ENCODE peak calls at places on chromosomes 12 and 14, in nine cellular contexts. One of them, this sample, is unnamed.

GRCh38 chr12:8860165-8860961 is 37.9 kb downstream of the A2ML1 start:
- DNase-seq in H54: peak
- DNase-seq in adrenal gland: peak
- DNase-seq in HCT116: peak
- DNase-seq in gastrocnemius medialis: peak
- DNase-seq in ovary: peak
- DNase-seq in testis: peak
- DNase-seq in H1: peak
- DNase-seq in endothelial cell of umbilical vein: peak
- DNase-seq in this sample: peak

GRCh38 chr14:33110737-33111443 is 172.2 kb downstream of the NPAS3 start:
- DNase-seq in H54: no peak
- DNase-seq in adrenal gland: no peak
- DNase-seq in HCT116: no peak
- DNase-seq in gastrocnemius medialis: no peak
- DNase-seq in ovary: no peak
- DNase-seq in testis: no peak
- DNase-seq in H1: no peak
- DNase-seq in endothelial cell of umbilical vein: no peak
- DNase-seq in this sample: no peak

GRCh38 chr12:33663000-33663654 is 223.5 kb upstream of the SYT10 start:
- DNase-seq in H54: no peak
- DNase-seq in adrenal gland: no peak
- DNase-seq in HCT116: no peak
- DNase-seq in gastrocnemius medialis: no peak
- DNase-seq in ovary: no peak
- DNase-seq in testis: no peak
- DNase-seq in H1: no peak
- DNase-seq in endothelial cell of umbilical vein: no peak
- DNase-seq in this sample: no peak

GRCh38 chr12:129201029-129201428 is 347.8 kb downstream of the GLT1D1 start:
- DNase-seq in H54: no peak
- DNase-seq in adrenal gland: no peak
- DNase-seq in HCT116: no peak
- DNase-seq in gastrocnemius medialis: no peak
- DNase-seq in ovary: no peak
- DNase-seq in testis: no peak
- DNase-seq in H1: no peak
- DNase-seq in endothelial cell of umbilical vein: no peak
- DNase-seq in this sample: no peak

GRCh38 chr14:64934338-64934939 is 8.1 kb downstream of the GPX2 start:
- DNase-seq in H54: no peak
- DNase-seq in adrenal gland: no peak
- DNase-seq in HCT116: no peak
- DNase-seq in gastrocnemius medialis: no peak
- DNase-seq in ovary: no peak
- DNase-seq in testis: no peak
- DNase-seq in H1: no peak
- DNase-seq in endothelial cell of umbilical vein: no peak
- DNase-seq in this sample: no peak

GRCh38 chr14:63603749-63604277 is 37.9 kb downstream of the WDR89 start:
- DNase-seq in H54: no peak
- DNase-seq in adrenal gland: no peak
- DNase-seq in HCT116: no peak
- DNase-seq in gastrocnemius medialis: no peak
- DNase-seq in ovary: no peak
- DNase-seq in testis: no peak
- DNase-seq in H1: no peak
- DNase-seq in endothelial cell of umbilical vein: no peak
- DNase-seq in this sample: no peak

GRCh38 chr12:31507966-31508365 is 83.0 kb downstream of the DENND5B start:
- DNase-seq in H54: no peak
- DNase-seq in adrenal gland: no peak
- DNase-seq in HCT116: no peak
- DNase-seq in gastrocnemius medialis: no peak
- DNase-seq in ovary: no peak
- DNase-seq in testis: no peak
- DNase-seq in H1: no peak
- DNase-seq in endothelial cell of umbilical vein: no peak
- DNase-seq in this sample: no peak

GRCh38 chr12:98745578-98746391 is 100.7 kb downstream of the APAF1 start:
- DNase-seq in H54: no peak
- DNase-seq in adrenal gland: peak
- DNase-seq in HCT116: no peak
- DNase-seq in gastrocnemius medialis: no peak
- DNase-seq in ovary: peak
- DNase-seq in testis: peak
- DNase-seq in H1: no peak
- DNase-seq in endothelial cell of umbilical vein: peak
- DNase-seq in this sample: no peak

GRCh38 chr14:75258803-75259509 is 19.7 kb upstream of the FOS start:
- DNase-seq in H54: peak
- DNase-seq in adrenal gland: peak
- DNase-seq in HCT116: peak
- DNase-seq in gastrocnemius medialis: peak
- DNase-seq in ovary: peak
- DNase-seq in testis: peak
- DNase-seq in H1: peak
- DNase-seq in endothelial cell of umbilical vein: peak
- DNase-seq in this sample: peak
- TF ChIP-seq POLR2A in H54: no peak
- TF ChIP-seq POLR2A in adrenal gland: peak
- TF ChIP-seq POLR2A in HCT116: no peak
- TF ChIP-seq POLR2A in gastrocnemius medialis: peak
- TF ChIP-seq POLR2A in ovary: peak
- TF ChIP-seq POLR2A in testis: no peak
- TF ChIP-seq POLR2A in H1: peak
- TF ChIP-seq POLR2A in endothelial cell of umbilical vein: peak
- TF ChIP-seq POLR2A in this sample: no peak

DNA sequence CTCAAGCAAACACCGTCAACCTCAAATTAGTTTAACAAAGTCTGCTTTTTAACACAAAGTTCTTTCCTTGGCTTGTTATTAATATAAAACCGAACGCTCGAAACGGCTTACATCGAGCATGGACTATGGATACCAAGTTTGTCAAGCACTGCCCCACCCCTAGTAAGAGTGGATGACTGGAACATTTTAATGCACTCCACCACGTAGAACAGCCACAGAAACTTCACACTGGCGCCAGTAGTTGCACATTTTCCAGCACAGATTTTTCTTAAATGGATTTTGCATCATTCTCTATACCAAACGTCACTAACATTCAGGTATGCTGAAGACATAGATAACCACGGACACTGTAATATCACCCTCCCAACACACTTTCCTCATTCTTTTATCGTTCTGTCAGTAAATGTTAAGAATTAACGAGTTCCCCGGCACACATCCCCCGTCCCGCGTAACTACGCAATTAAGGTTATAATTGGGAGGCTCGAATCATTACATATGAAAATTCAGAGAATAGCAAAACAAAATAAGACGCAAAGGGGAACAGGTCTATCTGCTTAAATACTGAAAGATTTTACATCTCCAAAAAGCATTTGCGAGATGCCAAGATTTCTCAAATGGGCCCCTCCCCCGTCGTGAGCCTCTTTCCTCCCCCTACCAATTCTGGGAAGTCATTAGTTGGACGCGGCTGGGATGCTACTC is 990 bp downstream of the FERMT2 start:
- DNase-seq in H54: peak
- DNase-seq in adrenal gland: no peak
- DNase-seq in HCT116: no peak
- DNase-seq in gastrocnemius medialis: peak
- DNase-seq in ovary: no peak
- DNase-seq in testis: peak
- DNase-seq in H1: no peak
- DNase-seq in endothelial cell of umbilical vein: peak
- DNase-seq in this sample: no peak
- TF ChIP-seq POLR2A in H54: no peak
- TF ChIP-seq POLR2A in adrenal gland: no peak
- TF ChIP-seq POLR2A in HCT116: no peak
- TF ChIP-seq POLR2A in gastrocnemius medialis: no peak
- TF ChIP-seq POLR2A in ovary: peak
- TF ChIP-seq POLR2A in testis: no peak
- TF ChIP-seq POLR2A in H1: no peak
- TF ChIP-seq POLR2A in endothelial cell of umbilical vein: no peak
- TF ChIP-seq POLR2A in this sample: no peak

GRCh38 chr12:2634481-2634880 is 160.3 kb upstream of the FKBP4 start:
- DNase-seq in H54: no peak
- DNase-seq in adrenal gland: no peak
- DNase-seq in HCT116: no peak
- DNase-seq in gastrocnemius medialis: no peak
- DNase-seq in ovary: no peak
- DNase-seq in testis: no peak
- DNase-seq in H1: no peak
- DNase-seq in endothelial cell of umbilical vein: no peak
- DNase-seq in this sample: no peak

GRCh38 chr12:2636741-2637140 is 158.0 kb upstream of the FKBP4 start:
- DNase-seq in H54: no peak
- DNase-seq in adrenal gland: no peak
- DNase-seq in HCT116: no peak
- DNase-seq in gastrocnemius medialis: no peak
- DNase-seq in ovary: no peak
- DNase-seq in testis: no peak
- DNase-seq in H1: no peak
- DNase-seq in endothelial cell of umbilical vein: no peak
- DNase-seq in this sample: no peak

GRCh38 chr12:2633825-2634200 is 161.0 kb upstream of the FKBP4 start:
- DNase-seq in H54: no peak
- DNase-seq in adrenal gland: no peak
- DNase-seq in HCT116: no peak
- DNase-seq in gastrocnemius medialis: no peak
- DNase-seq in ovary: no peak
- DNase-seq in testis: no peak
- DNase-seq in H1: no peak
- DNase-seq in endothelial cell of umbilical vein: no peak
- DNase-seq in this sample: no peak

GRCh38 chr12:2631613-2632350 is 163.0 kb upstream of the FKBP4 start:
- DNase-seq in H54: no peak
- DNase-seq in adrenal gland: no peak
- DNase-seq in HCT116: no peak
- DNase-seq in gastrocnemius medialis: no peak
- DNase-seq in ovary: no peak
- DNase-seq in testis: no peak
- DNase-seq in H1: no peak
- DNase-seq in endothelial cell of umbilical vein: no peak
- DNase-seq in this sample: no peak

DNA sequence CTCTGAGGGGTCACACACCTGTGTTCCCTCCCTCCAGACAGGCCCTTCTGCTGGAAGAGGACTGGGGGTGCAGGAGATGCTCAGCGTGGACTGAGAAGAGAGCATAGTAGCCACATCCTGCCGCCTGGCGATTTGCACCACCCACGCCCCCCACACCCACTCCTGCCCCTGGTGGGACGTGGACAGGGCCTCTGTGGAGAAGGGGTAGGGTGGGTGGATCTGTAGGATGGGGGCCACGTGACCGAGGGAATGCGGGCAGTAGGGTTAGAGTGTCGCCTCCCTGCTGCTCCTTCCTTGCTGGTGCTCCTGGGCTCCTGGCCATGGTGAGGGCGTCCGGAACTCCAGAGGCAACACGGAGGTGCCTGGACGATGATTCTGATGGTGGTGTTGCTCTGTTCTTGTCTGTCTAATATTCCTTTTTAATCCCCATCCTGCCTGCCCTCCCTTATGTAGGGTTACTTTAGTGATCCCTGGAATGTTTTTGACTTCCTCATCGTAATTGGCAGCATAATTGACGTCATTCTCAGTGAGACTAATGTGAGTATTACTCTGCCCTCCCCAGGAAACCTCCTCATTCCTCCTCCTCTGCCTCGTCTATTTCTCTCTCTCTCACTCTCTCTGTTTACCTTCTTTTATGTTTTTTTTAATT is 161.5 kb upstream of the FKBP4 start:
- DNase-seq in H54: no peak
- DNase-seq in adrenal gland: no peak
- DNase-seq in HCT116: no peak
- DNase-seq in gastrocnemius medialis: no peak
- DNase-seq in ovary: no peak
- DNase-seq in testis: no peak
- DNase-seq in H1: no peak
- DNase-seq in endothelial cell of umbilical vein: no peak
- DNase-seq in this sample: no peak
- TF ChIP-seq POLR2A in H54: no peak
- TF ChIP-seq POLR2A in adrenal gland: no peak
- TF ChIP-seq POLR2A in HCT116: no peak
- TF ChIP-seq POLR2A in gastrocnemius medialis: no peak
- TF ChIP-seq POLR2A in ovary: no peak
- TF ChIP-seq POLR2A in testis: no peak
- TF ChIP-seq POLR2A in H1: no peak
- TF ChIP-seq POLR2A in endothelial cell of umbilical vein: no peak
- TF ChIP-seq POLR2A in this sample: no peak

GRCh38 chr14:94380225-94381148 is 7.9 kb downstream of the SERPINA1 start:
- DNase-seq in H54: no peak
- DNase-seq in adrenal gland: no peak
- DNase-seq in HCT116: no peak
- DNase-seq in gastrocnemius medialis: no peak
- DNase-seq in ovary: no peak
- DNase-seq in testis: no peak
- DNase-seq in H1: no peak
- DNase-seq in endothelial cell of umbilical vein: no peak
- DNase-seq in this sample: no peak

GRCh38 chr14:94379291-94380224 is 8.8 kb downstream of the SERPINA1 start:
- DNase-seq in H54: no peak
- DNase-seq in adrenal gland: no peak
- DNase-seq in HCT116: no peak
- DNase-seq in gastrocnemius medialis: no peak
- DNase-seq in ovary: no peak
- DNase-seq in testis: no peak
- DNase-seq in H1: no peak
- DNase-seq in endothelial cell of umbilical vein: no peak
- DNase-seq in this sample: no peak

GRCh38 chr14:94382684-94383663 is 5.4 kb downstream of the SERPINA1 start:
- DNase-seq in H54: no peak
- DNase-seq in adrenal gland: no peak
- DNase-seq in HCT116: no peak
- DNase-seq in gastrocnemius medialis: no peak
- DNase-seq in ovary: no peak
- DNase-seq in testis: no peak
- DNase-seq in H1: no peak
- DNase-seq in endothelial cell of umbilical vein: no peak
- DNase-seq in this sample: no peak

GRCh38 chr14:94382099-94382498 is 6.3 kb downstream of the SERPINA1 start:
- DNase-seq in H54: no peak
- DNase-seq in adrenal gland: no peak
- DNase-seq in HCT116: no peak
- DNase-seq in gastrocnemius medialis: no peak
- DNase-seq in ovary: no peak
- DNase-seq in testis: no peak
- DNase-seq in H1: no peak
- DNase-seq in endothelial cell of umbilical vein: no peak
- DNase-seq in this sample: no peak

DNA sequence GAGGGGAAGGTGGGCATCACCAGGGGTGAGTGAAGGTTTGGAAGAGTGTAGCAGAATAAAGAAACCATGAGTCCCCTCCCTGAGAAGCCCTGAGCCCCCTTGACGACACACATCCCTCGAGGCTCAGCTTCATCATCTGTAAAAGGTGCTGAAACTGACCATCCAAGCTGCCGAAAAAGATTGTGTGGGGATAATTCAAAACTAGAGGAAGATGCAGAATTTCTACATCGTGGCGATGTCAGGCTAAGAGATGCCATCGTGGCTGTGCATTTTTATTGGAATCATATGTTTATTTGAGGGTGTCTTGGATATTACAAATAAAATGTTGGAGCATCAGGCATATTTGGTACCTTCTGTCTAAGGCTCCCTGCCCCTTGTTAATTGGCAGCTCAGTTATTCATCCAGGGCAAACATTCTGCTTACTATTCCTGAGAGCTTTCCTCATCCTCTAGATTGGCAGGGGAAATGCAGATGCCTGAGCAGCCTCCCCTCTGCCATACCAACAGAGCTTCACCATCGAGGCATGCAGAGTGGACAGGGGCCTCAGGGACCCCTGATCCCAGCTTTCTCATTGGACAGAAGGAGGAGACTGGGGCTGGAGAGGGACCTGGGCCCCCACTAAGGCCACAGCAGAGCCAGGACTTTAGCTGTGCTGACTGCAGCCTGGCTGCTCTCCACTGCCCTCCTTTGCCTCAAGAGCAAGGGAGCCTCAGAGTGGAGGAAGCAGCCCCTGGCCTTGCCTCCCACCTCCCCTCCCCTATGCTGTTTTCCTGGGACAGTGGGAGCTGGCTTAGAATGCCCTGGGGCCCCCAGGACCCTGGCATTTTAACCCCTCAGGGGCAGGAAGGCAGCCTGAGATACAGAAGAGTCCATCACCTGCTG is 7.0 kb downstream of the SERPINA1 start:
- DNase-seq in H54: no peak
- DNase-seq in adrenal gland: no peak
- DNase-seq in HCT116: no peak
- DNase-seq in gastrocnemius medialis: no peak
- DNase-seq in ovary: no peak
- DNase-seq in testis: no peak
- DNase-seq in H1: no peak
- DNase-seq in endothelial cell of umbilical vein: no peak
- DNase-seq in this sample: no peak
- TF ChIP-seq POLR2A in H54: no peak
- TF ChIP-seq POLR2A in adrenal gland: no peak
- TF ChIP-seq POLR2A in HCT116: no peak
- TF ChIP-seq POLR2A in gastrocnemius medialis: no peak
- TF ChIP-seq POLR2A in ovary: no peak
- TF ChIP-seq POLR2A in testis: no peak
- TF ChIP-seq POLR2A in H1: no peak
- TF ChIP-seq POLR2A in endothelial cell of umbilical vein: no peak
- TF ChIP-seq POLR2A in this sample: no peak

This sample was measured in stomach.